ENCODE peak calls at places on chromosomes 1 and 21, in seven cellular contexts. One of them, this sample, is unnamed.

GRCh38 chr1:60872690-60873089 is 209.7 kb upstream of the NFIA start:
- DNase-seq in HCT116: no peak
- DNase-seq in GM12878: no peak
- DNase-seq in K562: no peak
- DNase-seq in SK-N-SH: no peak
- DNase-seq in H1: no peak
- DNase-seq in HepG2: no peak
- DNase-seq in this sample: no peak

GRCh38 chr1:80509965-80510522 is 1290.7 kb upstream of the ADGRL2 start:
- DNase-seq in HCT116: peak; percentile 0
- DNase-seq in GM12878: no peak
- DNase-seq in K562: no peak
- DNase-seq in SK-N-SH: no peak
- DNase-seq in H1: no peak
- DNase-seq in HepG2: no peak
- DNase-seq in this sample: no peak

GRCh38 chr1:64687725-64688285 is 57.1 kb upstream of the RAVER2 start:
- DNase-seq in HCT116: no peak
- DNase-seq in GM12878: no peak
- DNase-seq in K562: no peak
- DNase-seq in SK-N-SH: no peak
- DNase-seq in H1: no peak
- DNase-seq in HepG2: no peak
- DNase-seq in this sample: no peak

GRCh38 chr1:45887156-45887842 is 83.9 kb downstream of the MAST2 start:
- DNase-seq in HCT116: no peak
- DNase-seq in GM12878: no peak
- DNase-seq in K562: no peak
- DNase-seq in SK-N-SH: no peak
- DNase-seq in H1: no peak
- DNase-seq in HepG2: peak; percentile 47
- DNase-seq in this sample: no peak

GRCh38 chr1:229254910-229255541 is 15.9 kb upstream of the RAB4A start:
- DNase-seq in HCT116: no peak
- DNase-seq in GM12878: no peak
- DNase-seq in K562: no peak
- DNase-seq in SK-N-SH: peak; percentile 35
- DNase-seq in H1: no peak
- DNase-seq in HepG2: peak; percentile 41
- DNase-seq in this sample: peak; percentile 76

GRCh38 chr1:205629751-205630150 is 2.1 kb downstream of the ELK4 start:
- DNase-seq in HCT116: no peak
- DNase-seq in GM12878: no peak
- DNase-seq in K562: no peak
- DNase-seq in SK-N-SH: no peak
- DNase-seq in H1: no peak
- DNase-seq in HepG2: no peak
- DNase-seq in this sample: no peak

GRCh38 chr21:36209626-36210171 is 53.1 kb downstream of the DOP1B start:
- DNase-seq in HCT116: peak; percentile 73
- DNase-seq in GM12878: no peak
- DNase-seq in K562: peak; percentile 45
- DNase-seq in SK-N-SH: peak; percentile 39
- DNase-seq in H1: peak; percentile 70
- DNase-seq in HepG2: peak; percentile 71
- DNase-seq in this sample: peak; percentile 44

GRCh38 chr1:21579788-21580187 is 70.6 kb downstream of the ALPL start:
- DNase-seq in HCT116: no peak
- DNase-seq in GM12878: no peak
- DNase-seq in K562: no peak
- DNase-seq in SK-N-SH: no peak
- DNase-seq in H1: no peak
- DNase-seq in HepG2: peak; percentile 21
- DNase-seq in this sample: no peak

GRCh38 chr1:94543003-94543402 is 1.4 kb upstream of the F3 start:
- DNase-seq in HCT116: no peak
- DNase-seq in GM12878: no peak
- DNase-seq in K562: no peak
- DNase-seq in SK-N-SH: no peak
- DNase-seq in H1: no peak
- DNase-seq in HepG2: no peak
- DNase-seq in this sample: no peak

GRCh38 chr1:221912230-221912629 is 170.3 kb upstream of the DUSP10 start:
- DNase-seq in HCT116: no peak
- DNase-seq in GM12878: no peak
- DNase-seq in K562: no peak
- DNase-seq in SK-N-SH: no peak
- DNase-seq in H1: no peak
- DNase-seq in HepG2: no peak
- DNase-seq in this sample: no peak

GRCh38 chr1:47436979-47437517 is 796 bp upstream of the FOXD2 start:
- DNase-seq in HCT116: no peak
- DNase-seq in GM12878: no peak
- DNase-seq in K562: no peak
- DNase-seq in SK-N-SH: peak; percentile 51
- DNase-seq in H1: no peak
- DNase-seq in HepG2: no peak
- DNase-seq in this sample: no peak

GRCh38 chr1:53414632-53415031 is 44.6 kb upstream of the DMRTB1 start:
- DNase-seq in HCT116: no peak
- DNase-seq in GM12878: no peak
- DNase-seq in K562: no peak
- DNase-seq in SK-N-SH: no peak
- DNase-seq in H1: peak; percentile 23
- DNase-seq in HepG2: no peak
- DNase-seq in this sample: no peak

GRCh38 chr1:240739139-240739538 is 127.2 kb upstream of the GREM2 start:
- DNase-seq in HCT116: no peak
- DNase-seq in GM12878: no peak
- DNase-seq in K562: no peak
- DNase-seq in SK-N-SH: no peak
- DNase-seq in H1: no peak
- DNase-seq in HepG2: no peak
- DNase-seq in this sample: no peak

GRCh38 chr1:234362558-234362957 is 10.7 kb upstream of the COA6 start:
- DNase-seq in HCT116: no peak
- DNase-seq in GM12878: no peak
- DNase-seq in K562: no peak
- DNase-seq in SK-N-SH: no peak
- DNase-seq in H1: no peak
- DNase-seq in HepG2: no peak
- DNase-seq in this sample: no peak

GRCh38 chr1:10693497-10694273 is 102.8 kb downstream of the CASZ1 start:
- DNase-seq in HCT116: no peak
- DNase-seq in GM12878: no peak
- DNase-seq in K562: peak; percentile 59
- DNase-seq in SK-N-SH: peak; percentile 74
- DNase-seq in H1: peak; percentile 59
- DNase-seq in HepG2: no peak
- DNase-seq in this sample: no peak

GRCh38 chr1:32040711-32041110 is 27.0 kb downstream of the KHDRBS1 start:
- DNase-seq in HCT116: no peak
- DNase-seq in GM12878: no peak
- DNase-seq in K562: no peak
- DNase-seq in SK-N-SH: no peak
- DNase-seq in H1: no peak
- DNase-seq in HepG2: no peak
- DNase-seq in this sample: no peak

GRCh38 chr1:119787776-119788175 is 19.1 kb upstream of the HMGCS2 start:
- DNase-seq in HCT116: no peak
- DNase-seq in GM12878: no peak
- DNase-seq in K562: no peak
- DNase-seq in SK-N-SH: no peak
- DNase-seq in H1: peak; percentile 3
- DNase-seq in HepG2: no peak
- DNase-seq in this sample: no peak

GRCh38 chr1:119791377-119791776 is 19.9 kb downstream of the REG4 start:
- DNase-seq in HCT116: no peak
- DNase-seq in GM12878: no peak
- DNase-seq in K562: no peak
- DNase-seq in SK-N-SH: no peak
- DNase-seq in H1: peak; percentile 17
- DNase-seq in HepG2: no peak
- DNase-seq in this sample: no peak

GRCh38 chr1:119794230-119794629 is 17.0 kb downstream of the REG4 start:
- DNase-seq in HCT116: no peak
- DNase-seq in GM12878: no peak
- DNase-seq in K562: no peak
- DNase-seq in SK-N-SH: no peak
- DNase-seq in H1: peak; percentile 7
- DNase-seq in HepG2: no peak
- DNase-seq in this sample: no peak

GRCh38 chr1:119794856-119795255 is 16.4 kb downstream of the REG4 start:
- DNase-seq in HCT116: no peak
- DNase-seq in GM12878: no peak
- DNase-seq in K562: no peak
- DNase-seq in SK-N-SH: no peak
- DNase-seq in H1: peak; percentile 10
- DNase-seq in HepG2: no peak
- DNase-seq in this sample: no peak

GRCh38 chr1:119790481-119791198 is 20.6 kb downstream of the REG4 start:
- DNase-seq in HCT116: no peak
- DNase-seq in GM12878: no peak
- DNase-seq in K562: no peak
- DNase-seq in SK-N-SH: no peak
- DNase-seq in H1: peak; percentile 1
- DNase-seq in HepG2: no peak
- DNase-seq in this sample: peak; percentile 84
- TF ChIP-seq JUND in HCT116: no peak
- TF ChIP-seq JUND in GM12878: no peak
- TF ChIP-seq JUND in K562: no peak
- TF ChIP-seq JUND in SK-N-SH: no peak
- TF ChIP-seq JUND in H1: no peak
- TF ChIP-seq JUND in HepG2: no peak
- TF ChIP-seq JUND in this sample: peak; percentile 22

DNA sequence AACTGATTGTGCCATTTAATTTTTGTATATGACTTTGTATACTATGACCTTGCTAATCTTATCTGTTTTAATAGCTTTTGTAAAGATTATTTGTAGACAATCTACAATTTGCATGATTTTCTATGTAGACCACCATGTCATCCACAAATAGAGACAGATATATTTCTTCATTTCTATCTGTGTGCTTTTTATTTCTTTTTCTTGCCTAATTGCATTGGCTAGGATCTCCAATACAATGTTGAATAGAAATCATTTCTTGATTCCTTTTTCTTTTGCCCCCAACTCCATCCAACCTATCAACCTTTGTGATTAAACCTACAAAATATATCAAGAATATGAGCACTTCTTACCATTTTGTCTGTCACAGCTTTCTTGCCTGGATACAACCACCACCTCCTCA is 232.6 kb upstream of the POU3F1 start:
- DNase-seq in HCT116: no peak
- DNase-seq in GM12878: no peak
- DNase-seq in K562: no peak
- DNase-seq in SK-N-SH: no peak
- DNase-seq in H1: no peak
- DNase-seq in HepG2: no peak
- DNase-seq in this sample: no peak
- TF ChIP-seq JUND in HCT116: no peak
- TF ChIP-seq JUND in GM12878: no peak
- TF ChIP-seq JUND in K562: no peak
- TF ChIP-seq JUND in SK-N-SH: no peak
- TF ChIP-seq JUND in H1: no peak
- TF ChIP-seq JUND in HepG2: no peak
- TF ChIP-seq JUND in this sample: no peak

GRCh38 chr1:160066829-160067720 is 2.9 kb downstream of the KCNJ10 start:
- DNase-seq in HCT116: no peak
- DNase-seq in GM12878: no peak
- DNase-seq in K562: no peak
- DNase-seq in SK-N-SH: no peak
- DNase-seq in H1: no peak
- DNase-seq in HepG2: no peak
- DNase-seq in this sample: no peak

GRCh38 chr1:160068231-160068630 is 1.7 kb downstream of the KCNJ10 start:
- DNase-seq in HCT116: no peak
- DNase-seq in GM12878: no peak
- DNase-seq in K562: no peak
- DNase-seq in SK-N-SH: no peak
- DNase-seq in H1: no peak
- DNase-seq in HepG2: no peak
- DNase-seq in this sample: no peak

GRCh38 chr1:160069460-160070231 is at the start of gene KCNJ10:
- DNase-seq in HCT116: no peak
- DNase-seq in GM12878: no peak
- DNase-seq in K562: no peak
- DNase-seq in SK-N-SH: no peak
- DNase-seq in H1: peak; percentile 80
- DNase-seq in HepG2: no peak
- DNase-seq in this sample: no peak

GRCh38 chr1:160071289-160071688 is 1.3 kb upstream of the KCNJ10 start:
- DNase-seq in HCT116: no peak
- DNase-seq in GM12878: no peak
- DNase-seq in K562: no peak
- DNase-seq in SK-N-SH: no peak
- DNase-seq in H1: no peak
- DNase-seq in HepG2: peak; percentile 46
- DNase-seq in this sample: no peak

DNA sequence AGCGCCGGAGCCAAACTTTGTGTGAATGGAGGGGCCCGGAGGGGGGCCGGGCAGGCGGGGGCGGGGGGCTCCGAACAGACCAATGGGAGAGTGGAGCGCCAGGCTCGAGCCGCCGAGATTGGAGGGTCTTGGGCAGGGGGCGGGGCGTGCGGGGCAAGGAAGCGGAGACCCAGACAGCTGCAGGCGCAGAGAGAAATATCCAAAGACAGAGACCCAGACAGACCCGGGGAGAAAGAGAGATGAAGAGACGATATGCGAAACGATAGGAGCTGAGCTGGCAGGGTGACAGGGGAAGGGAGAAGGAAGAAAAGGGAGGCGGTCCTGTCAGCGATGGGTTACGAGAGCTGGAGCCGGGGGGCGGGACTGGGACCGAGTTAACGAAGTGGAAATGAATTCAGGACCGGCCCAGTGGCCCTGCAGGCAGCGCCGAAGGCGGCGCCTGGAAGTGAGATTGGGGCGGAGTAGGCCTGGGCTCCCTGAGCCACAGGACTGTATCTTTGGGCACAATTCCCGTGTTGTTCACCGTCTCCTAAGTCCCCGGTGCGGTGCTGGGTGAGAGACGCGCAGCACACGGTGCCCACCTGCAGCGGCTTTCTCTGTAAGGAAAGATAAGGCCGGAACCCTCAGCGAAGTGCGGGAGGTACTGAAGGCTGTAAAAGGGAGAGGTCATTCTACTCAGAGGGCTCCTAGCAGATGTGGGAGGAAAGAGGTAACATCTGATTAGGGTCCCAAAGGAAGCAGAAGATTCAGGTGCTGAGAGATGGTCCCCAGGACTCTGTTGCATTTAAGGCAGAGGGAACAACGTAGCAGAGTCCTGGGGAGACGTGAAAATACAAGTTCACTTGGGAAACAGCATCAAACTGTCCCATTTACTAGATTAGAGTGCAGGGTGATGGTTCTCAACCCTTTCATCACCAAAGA is 543 bp upstream of the KCNJ10 start:
- DNase-seq in HCT116: no peak
- DNase-seq in GM12878: no peak
- DNase-seq in K562: peak; percentile 84
- DNase-seq in SK-N-SH: peak; percentile 97
- DNase-seq in H1: peak; percentile 92
- DNase-seq in HepG2: peak; percentile 81
- DNase-seq in this sample: no peak
- TF ChIP-seq JUND in HCT116: no peak
- TF ChIP-seq JUND in GM12878: no peak
- TF ChIP-seq JUND in K562: no peak
- TF ChIP-seq JUND in SK-N-SH: no peak
- TF ChIP-seq JUND in H1: no peak
- TF ChIP-seq JUND in HepG2: no peak
- TF ChIP-seq JUND in this sample: no peak

GRCh38 chr1:246613131-246613758 is 47.0 kb downstream of the CNST start:
- DNase-seq in HCT116: no peak
- DNase-seq in GM12878: no peak
- DNase-seq in K562: no peak
- DNase-seq in SK-N-SH: no peak
- DNase-seq in H1: no peak
- DNase-seq in HepG2: no peak
- DNase-seq in this sample: peak; percentile 18
- TF ChIP-seq JUND in HCT116: no peak
- TF ChIP-seq JUND in GM12878: no peak
- TF ChIP-seq JUND in K562: no peak
- TF ChIP-seq JUND in SK-N-SH: no peak
- TF ChIP-seq JUND in H1: no peak
- TF ChIP-seq JUND in HepG2: no peak
- TF ChIP-seq JUND in this sample: no peak

This sample was measured in T47D.